ENCODE peak calls at places on chromosomes 13 and 19, in six cellular contexts. One of them, this sample, is unnamed.
A peak's percentile ranks its signal among the peaks of the same experiment; 100 is the strongest.

GRCh38 chr13:96772426-96772825 is 221.8 kb downstream of the OXGR1 start:
- DNase-seq in neural progenitor cell: no peak
- DNase-seq in HAP-1: no peak
- DNase-seq in ascending aorta: no peak
- DNase-seq in heart right ventricle: no peak
- DNase-seq in uterus: no peak
- DNase-seq in this sample: no peak

GRCh38 chr13:26996965-26997752 is 174.5 kb downstream of the USP12 start:
- DNase-seq in ascending aorta: no peak
- DNase-seq in heart right ventricle: peak; percentile 44
- DNase-seq in uterus: no peak
- DNase-seq in HAP-1: no peak
- DNase-seq in neural progenitor cell: no peak
- DNase-seq in this sample: no peak

GRCh38 chr19:38792250-38793111 is 3.5 kb downstream of the LGALS7B start:
- DNase-seq in neural progenitor cell: no peak
- DNase-seq in uterus: no peak
- DNase-seq in HAP-1: no peak
- DNase-seq in ascending aorta: no peak
- DNase-seq in heart right ventricle: no peak
- DNase-seq in this sample: peak; percentile 44

GRCh38 chr13:102710261-102710679 is 15.4 kb upstream of the METTL21C start:
- DNase-seq in HAP-1: no peak
- DNase-seq in heart right ventricle: no peak
- DNase-seq in neural progenitor cell: no peak
- DNase-seq in ascending aorta: no peak
- DNase-seq in uterus: peak; percentile 34
- DNase-seq in this sample: no peak

GRCh38 chr19:50478901-50479715 is 2.5 kb upstream of the GARIN5A start:
- DNase-seq in heart right ventricle: no peak
- DNase-seq in neural progenitor cell: peak; percentile 59
- DNase-seq in uterus: no peak
- DNase-seq in ascending aorta: no peak
- DNase-seq in HAP-1: peak; percentile 74
- DNase-seq in this sample: no peak

GRCh38 chr13:28794370-28794769 is 25.8 kb upstream of the MTUS2 start:
- DNase-seq in neural progenitor cell: no peak
- DNase-seq in heart right ventricle: no peak
- DNase-seq in HAP-1: no peak
- DNase-seq in ascending aorta: no peak
- DNase-seq in uterus: no peak
- DNase-seq in this sample: no peak

GRCh38 chr19:3656073-3656746 is 29.6 kb upstream of the CACTIN start:
- DNase-seq in uterus: no peak
- DNase-seq in ascending aorta: no peak
- DNase-seq in neural progenitor cell: no peak
- DNase-seq in heart right ventricle: no peak
- DNase-seq in HAP-1: no peak
- DNase-seq in this sample: no peak

GRCh38 chr19:13841339-13842293 is 35.3 kb upstream of the NANOS3 start:
- DNase-seq in neural progenitor cell: no peak
- DNase-seq in HAP-1: no peak
- DNase-seq in ascending aorta: no peak
- DNase-seq in heart right ventricle: peak; percentile 74
- DNase-seq in uterus: peak; percentile 65
- DNase-seq in this sample: peak; percentile 75

GRCh38 chr13:60018536-60018935 is 145.2 kb downstream of the DIAPH3 start:
- DNase-seq in ascending aorta: no peak
- DNase-seq in heart right ventricle: no peak
- DNase-seq in HAP-1: no peak
- DNase-seq in neural progenitor cell: no peak
- DNase-seq in uterus: no peak
- DNase-seq in this sample: no peak

GRCh38 chr19:45419396-45419795 is 4.3 kb downstream of the ERCC1 start:
- DNase-seq in neural progenitor cell: no peak
- DNase-seq in heart right ventricle: no peak
- DNase-seq in ascending aorta: no peak
- DNase-seq in HAP-1: no peak
- DNase-seq in uterus: no peak
- DNase-seq in this sample: no peak

GRCh38 chr13:39815345-39816111 is 160.1 kb downstream of the COG6 start:
- DNase-seq in HAP-1: no peak
- DNase-seq in heart right ventricle: no peak
- DNase-seq in uterus: no peak
- DNase-seq in ascending aorta: no peak
- DNase-seq in neural progenitor cell: no peak
- DNase-seq in this sample: no peak

DNA sequence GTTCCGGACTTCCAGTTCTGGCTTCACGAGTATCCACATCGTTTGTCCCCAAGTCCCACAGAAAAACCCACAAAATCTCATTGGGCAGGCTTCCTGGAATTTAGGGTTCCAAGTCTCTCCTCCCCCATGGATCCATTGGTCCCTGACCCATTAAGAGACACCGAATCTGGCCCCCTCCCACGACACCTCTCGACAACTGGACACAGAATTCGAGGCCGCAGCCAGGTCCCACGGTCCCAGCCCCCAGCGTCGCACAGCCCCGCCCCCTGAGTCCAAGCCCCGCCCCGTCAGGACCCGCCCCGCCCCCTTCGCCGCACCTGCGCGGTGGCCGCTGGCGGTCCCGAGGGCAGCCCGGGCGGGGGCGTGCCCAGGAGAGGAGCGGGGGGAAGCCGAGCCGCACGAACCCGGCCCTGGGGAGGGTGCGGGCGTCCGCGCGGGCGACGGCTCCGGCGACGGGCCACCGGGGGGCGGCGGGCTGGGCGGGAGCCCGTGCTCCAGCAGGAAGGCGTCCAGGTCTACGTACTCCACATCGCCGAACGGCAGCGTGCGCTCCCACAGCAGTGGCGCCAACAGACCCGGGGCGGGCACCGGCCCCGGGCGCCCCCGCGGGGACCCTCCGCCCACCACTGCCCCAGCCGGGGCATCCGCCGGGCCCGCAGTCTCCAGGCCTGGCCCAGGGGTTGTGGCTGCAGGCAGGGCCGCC is 1.8 kb downstream of the DBP start:
- DNase-seq in neural progenitor cell: peak; percentile 90
- DNase-seq in uterus: peak; percentile 80
- DNase-seq in heart right ventricle: peak; percentile 78
- DNase-seq in ascending aorta: no peak
- DNase-seq in HAP-1: peak; percentile 56
- DNase-seq in this sample: peak; percentile 70
- H3K4me3 ChIP-seq in neural progenitor cell: peak overlapping the region; percentile 87
- H3K4me3 ChIP-seq in uterus: peak overlapping the region; percentile 54
- H3K4me3 ChIP-seq in heart right ventricle: peak overlapping the region; percentile 81
- H3K4me3 ChIP-seq in ascending aorta: peak overlapping the region; percentile 89
- H3K4me3 ChIP-seq in HAP-1: peak overlapping the region; percentile 66
- H3K4me3 ChIP-seq in this sample: peak overlapping the region; percentile 41

DNA sequence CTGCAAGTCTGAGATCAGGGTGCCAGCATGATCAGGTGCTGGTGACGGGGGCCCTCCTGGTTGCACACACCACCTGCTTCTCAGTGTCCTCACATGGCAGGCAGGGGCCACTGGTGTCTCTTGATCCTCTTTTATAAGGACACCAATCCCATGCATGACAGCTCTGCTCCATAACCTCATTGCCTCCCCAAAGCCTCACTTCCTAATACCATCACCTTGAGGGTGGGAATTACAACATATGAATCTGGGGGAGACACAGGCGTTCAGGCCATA is 15.0 kb upstream of the MIER2 start:
- DNase-seq in neural progenitor cell: no peak
- DNase-seq in HAP-1: no peak
- DNase-seq in heart right ventricle: no peak
- DNase-seq in uterus: no peak
- DNase-seq in ascending aorta: no peak
- DNase-seq in this sample: no peak
- H3K4me3 ChIP-seq in neural progenitor cell: no peak overlapping the region
- H3K4me3 ChIP-seq in HAP-1: no peak overlapping the region
- H3K4me3 ChIP-seq in heart right ventricle: no peak overlapping the region
- H3K4me3 ChIP-seq in uterus: no peak overlapping the region
- H3K4me3 ChIP-seq in ascending aorta: no peak overlapping the region
- H3K4me3 ChIP-seq in this sample: no peak overlapping the region

DNA sequence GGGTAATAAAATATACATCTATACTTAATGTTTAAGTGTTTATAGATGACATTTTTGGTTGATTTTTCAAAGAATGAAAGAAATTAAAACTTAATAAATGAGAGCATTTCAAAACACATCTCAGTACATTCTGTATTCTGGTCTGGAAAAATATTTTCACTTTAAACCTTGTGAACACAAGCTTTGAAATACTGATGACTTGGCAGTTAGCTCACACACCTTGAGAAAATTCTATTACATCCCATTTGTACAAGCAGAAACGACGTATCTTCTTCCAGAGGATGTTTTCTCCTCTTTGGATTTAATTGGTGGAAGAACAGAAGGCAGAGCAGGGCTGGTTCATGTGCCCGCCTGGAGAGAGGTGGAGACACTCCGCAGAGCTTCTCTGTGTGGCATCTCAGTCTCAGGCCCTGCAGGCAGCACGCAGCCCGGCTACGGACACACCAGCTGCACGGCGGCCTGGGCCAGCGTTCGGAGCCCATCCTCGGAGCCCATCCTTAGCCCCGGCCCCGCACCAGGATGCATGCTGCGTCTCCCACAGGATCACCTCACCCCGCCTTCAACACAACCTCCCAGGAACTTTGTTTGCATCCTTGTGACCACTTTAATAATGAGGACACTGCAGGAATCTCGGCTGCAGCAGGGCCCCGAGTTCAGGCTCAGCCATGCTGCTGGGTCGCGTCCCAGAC is 48.6 kb downstream of the SOX1 start:
- DNase-seq in uterus: no peak
- DNase-seq in heart right ventricle: no peak
- DNase-seq in ascending aorta: no peak
- DNase-seq in neural progenitor cell: no peak
- DNase-seq in HAP-1: no peak
- DNase-seq in this sample: no peak
- H3K4me3 ChIP-seq in uterus: no peak overlapping the region
- H3K4me3 ChIP-seq in heart right ventricle: no peak overlapping the region
- H3K4me3 ChIP-seq in ascending aorta: no peak overlapping the region
- H3K4me3 ChIP-seq in neural progenitor cell: no peak overlapping the region
- H3K4me3 ChIP-seq in HAP-1: no peak overlapping the region
- H3K4me3 ChIP-seq in this sample: no peak overlapping the region

GRCh38 chr13:79668353-79668752 is 187.4 kb downstream of the NDFIP2 start:
- DNase-seq in HAP-1: no peak
- DNase-seq in heart right ventricle: no peak
- DNase-seq in uterus: no peak
- DNase-seq in neural progenitor cell: no peak
- DNase-seq in ascending aorta: no peak
- DNase-seq in this sample: no peak
- H3K4me3 ChIP-seq in HAP-1: no peak overlapping the region
- H3K4me3 ChIP-seq in heart right ventricle: no peak overlapping the region
- H3K4me3 ChIP-seq in uterus: no peak overlapping the region
- H3K4me3 ChIP-seq in neural progenitor cell: no peak overlapping the region
- H3K4me3 ChIP-seq in ascending aorta: no peak overlapping the region
- H3K4me3 ChIP-seq in this sample: no peak overlapping the region

GRCh38 chr13:99895999-99896695 is 75.4 kb downstream of the ZIC5 start:
- DNase-seq in uterus: no peak
- DNase-seq in neural progenitor cell: peak; percentile 80
- DNase-seq in HAP-1: no peak
- DNase-seq in heart right ventricle: no peak
- DNase-seq in ascending aorta: no peak
- DNase-seq in this sample: no peak

GRCh38 chr13:99895428-99895998 is 76.1 kb downstream of the ZIC5 start:
- DNase-seq in ascending aorta: no peak
- DNase-seq in neural progenitor cell: peak; percentile 29
- DNase-seq in HAP-1: no peak
- DNase-seq in heart right ventricle: no peak
- DNase-seq in uterus: no peak
- DNase-seq in this sample: no peak

GRCh38 chr13:99893567-99893966 is 78.0 kb downstream of the ZIC5 start:
- DNase-seq in uterus: no peak
- DNase-seq in HAP-1: no peak
- DNase-seq in neural progenitor cell: no peak
- DNase-seq in heart right ventricle: no peak
- DNase-seq in ascending aorta: no peak
- DNase-seq in this sample: no peak

GRCh38 chr13:99894105-99894504 is 77.5 kb downstream of the ZIC5 start:
- DNase-seq in uterus: no peak
- DNase-seq in ascending aorta: no peak
- DNase-seq in heart right ventricle: no peak
- DNase-seq in HAP-1: no peak
- DNase-seq in neural progenitor cell: no peak
- DNase-seq in this sample: no peak

DNA sequence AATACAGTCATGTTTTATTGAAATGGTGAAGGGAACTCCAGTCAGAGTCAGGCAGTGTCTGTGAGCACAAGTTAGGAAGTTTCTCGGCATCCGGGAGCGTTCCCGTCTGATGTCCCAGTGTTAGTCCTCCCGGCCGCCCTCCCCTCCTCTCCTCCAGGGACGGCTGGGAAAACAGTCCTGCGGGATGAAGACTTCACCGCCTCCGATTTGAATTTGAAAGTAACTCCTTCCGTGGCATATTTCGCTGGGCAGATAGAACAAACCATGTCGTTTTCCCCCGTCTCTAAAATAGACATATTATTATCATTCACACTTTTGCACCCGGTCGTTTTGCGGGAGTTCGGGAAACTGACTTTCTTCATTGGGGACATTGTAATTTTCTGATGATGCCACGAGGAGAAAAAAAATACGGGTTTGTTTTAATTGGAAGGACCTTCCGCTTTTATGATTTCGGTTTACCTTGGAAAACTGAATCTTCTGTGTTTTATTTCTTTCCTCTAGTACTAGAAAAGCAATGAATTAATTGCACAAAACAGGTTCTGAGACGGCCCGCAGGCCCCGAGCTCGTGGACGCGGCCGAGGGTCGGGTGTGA is 76.6 kb downstream of the ZIC5 start:
- DNase-seq in HAP-1: no peak
- DNase-seq in heart right ventricle: no peak
- DNase-seq in ascending aorta: no peak
- DNase-seq in neural progenitor cell: peak; percentile 39
- DNase-seq in uterus: no peak
- DNase-seq in this sample: no peak
- H3K4me3 ChIP-seq in HAP-1: no peak overlapping the region
- H3K4me3 ChIP-seq in heart right ventricle: peak overlapping the region; percentile 46
- H3K4me3 ChIP-seq in ascending aorta: peak overlapping the region; percentile 54
- H3K4me3 ChIP-seq in neural progenitor cell: peak overlapping the region; percentile 31
- H3K4me3 ChIP-seq in uterus: peak overlapping the region; percentile 15
- H3K4me3 ChIP-seq in this sample: no peak overlapping the region